ENCODE peak calls at places on chromosome 17, in ten cellular contexts. E is cardiac muscle cell, K is mammary epithelial cell, S is body of pancreas, Q is fibroblast of lung, P is heart left ventricle, G is MM.1S, Z is hepatocyte, O is heart right ventricle, H is tibial nerve. M is an unnamed sample.

GRCh38 chr17:31649302-31649701 is 209.7 kb downstream of the COPRS start:
- DNase-seq in E (no peak), K (no peak), S (no peak), Q (no peak), P (no peak), G (no peak), Z (no peak), O (no peak), H (no peak), M (no peak)

GRCh38 chr17:49497147-49498036 is 2.3 kb downstream of the NGFR start:
- DNase-seq in E (no peak), K (peak), S (no peak), Q (peak), P (peak), G (no peak), Z (peak), O (peak), H (peak), M (no peak)

GRCh38 chr17:68381076-68381900 is 76.0 kb downstream of the WIPI1 start:
- DNase-seq in E (peak), K (peak), S (no peak), Q (peak), P (no peak), G (no peak), Z (peak), O (no peak), H (no peak), M (peak)

GRCh38 chr17:7132511-7133094 is 18.0 kb upstream of the ASGR2 start:
- DNase-seq in E (peak), K (no peak), S (no peak), Q (no peak), P (no peak), G (peak), Z (peak), O (no peak), H (no peak), M (no peak)

GRCh38 chr17:64095144-64095882 is 34.6 kb downstream of the ERN1 start:
- DNase-seq in E (no peak), K (peak), S (peak), Q (no peak), P (no peak), G (no peak), Z (no peak), O (no peak), H (no peak), M (peak)

GRCh38 chr17:50133028-50133768 is 3.2 kb upstream of the SAMD14 start:
- DNase-seq in E (peak), K (no peak), S (no peak), Q (peak), P (peak), G (no peak), Z (peak), O (peak), H (no peak), M (no peak)

GRCh38 chr17:74633261-74633783 is 9.8 kb upstream of the CD300E start:
- DNase-seq in E (no peak), K (no peak), S (no peak), Q (no peak), P (no peak), G (no peak), Z (no peak), O (no peak), H (no peak), M (no peak)

GRCh38 chr17:48719642-48720262 is 2.6 kb downstream of the PRAC1 start:
- DNase-seq in E (no peak), K (no peak), S (no peak), Q (no peak), P (no peak), G (no peak), Z (no peak), O (no peak), H (no peak), M (no peak)

GRCh38 chr17:10183931-10184930 is 14.2 kb downstream of the GAS7 start:
- DNase-seq in E (no peak), K (no peak), S (no peak), Q (no peak), P (no peak), G (no peak), Z (no peak), O (no peak), H (no peak), M (no peak)

DNA sequence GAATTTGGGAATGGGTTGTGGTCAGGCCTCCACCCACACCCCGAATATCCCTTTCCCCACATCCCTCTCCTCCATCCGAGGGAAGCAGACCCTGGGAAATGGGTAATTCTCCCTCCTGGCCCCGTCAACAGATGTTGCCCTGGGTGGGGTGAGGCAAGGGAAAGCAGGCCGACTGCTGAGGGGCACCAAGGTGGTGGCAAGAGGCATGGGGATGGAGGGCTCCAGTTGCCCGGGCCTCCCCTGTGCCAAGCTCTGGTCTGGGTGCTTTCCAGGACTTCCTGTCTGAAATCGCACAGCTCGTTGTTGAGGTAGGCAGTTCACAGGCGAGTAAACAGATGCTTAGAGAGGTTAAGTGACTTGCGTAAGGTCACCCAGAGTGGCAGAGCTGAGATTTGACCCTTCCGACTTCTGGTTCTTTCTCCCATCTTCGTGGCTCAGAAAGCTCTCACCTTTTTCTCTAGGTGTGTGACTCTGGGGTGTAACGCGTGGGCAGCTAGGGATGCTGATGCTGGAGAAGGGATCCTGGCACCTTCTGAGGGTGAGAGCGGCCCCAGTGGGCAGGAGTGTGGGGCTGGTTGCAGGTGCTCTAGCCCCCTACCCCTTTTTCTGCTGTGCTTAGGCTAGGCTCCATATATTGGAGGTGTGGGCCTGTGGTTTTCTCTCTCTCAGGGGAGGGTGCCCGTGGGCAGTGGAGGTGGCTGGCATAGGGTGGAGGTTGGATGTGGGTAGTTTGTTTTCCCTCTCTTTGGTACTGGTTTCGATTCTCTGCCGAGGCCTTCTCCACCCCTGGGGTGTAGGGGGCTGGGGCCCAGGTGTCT is 17.2 kb downstream of the RARA start:
- DNase-seq in E (no peak), K (no peak), S (no peak), Q (no peak), P (peak), G (peak), Z (no peak), O (peak), H (no peak), M (no peak)
- H3K27ac ChIP-seq in E (no peak), K (no peak), S (peak), Q (no peak), P (peak), G (peak), Z (no peak), O (peak), H (peak), M (no peak)

DNA sequence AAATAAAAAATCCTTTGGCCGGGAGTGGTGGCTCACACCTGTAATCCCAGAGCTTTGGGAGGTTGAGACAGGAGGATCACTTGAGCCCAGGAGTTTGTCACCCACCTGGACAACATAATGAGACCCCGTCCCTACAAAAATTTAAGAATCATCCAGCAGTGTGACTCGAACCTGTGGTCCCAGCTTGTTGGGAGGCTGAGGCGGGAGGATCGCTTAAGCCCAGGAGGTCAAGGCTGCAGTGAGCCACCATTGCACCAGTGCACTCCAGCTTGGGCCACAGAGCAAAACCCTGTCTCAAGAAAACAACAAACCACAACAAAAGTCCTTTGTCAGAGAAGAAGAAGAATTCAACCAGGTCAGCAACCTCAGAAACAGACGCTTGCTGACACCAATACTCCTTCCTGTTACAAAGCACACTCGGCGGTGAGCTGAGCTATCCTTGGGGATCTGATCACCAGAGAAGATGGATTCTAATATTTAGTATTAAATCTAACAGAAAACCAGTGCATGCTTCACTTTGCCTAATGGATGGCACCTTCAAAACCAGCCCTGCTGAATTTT is 12.9 kb upstream of the PVALEF start:
- DNase-seq in E (no peak), K (no peak), S (no peak), Q (no peak), P (no peak), G (peak), Z (no peak), O (no peak), H (no peak), M (no peak)
- H3K27ac ChIP-seq in E (no peak), K (no peak), S (no peak), Q (no peak), P (no peak), G (no peak), Z (no peak), O (no peak), H (no peak), M (no peak)

DNA sequence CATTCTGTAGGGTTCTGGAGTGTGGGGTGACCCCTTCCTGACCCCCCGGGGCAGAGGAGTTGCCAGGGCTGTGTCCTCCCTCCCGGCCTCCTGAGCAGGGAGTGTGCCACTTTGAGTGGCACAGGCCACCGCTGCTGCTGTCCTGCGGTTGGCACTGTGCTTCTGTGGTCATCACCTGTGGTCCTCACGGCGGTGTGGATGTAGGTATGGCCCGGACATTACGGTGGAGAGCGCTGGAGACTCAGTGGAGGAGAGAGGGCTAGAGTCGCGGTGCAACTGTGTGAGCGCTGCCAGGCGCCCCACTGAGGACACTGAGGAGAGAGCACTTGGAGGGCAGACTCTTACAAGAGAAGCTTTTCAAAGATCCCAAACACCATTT is 39.1 kb downstream of the PGS1 start:
- DNase-seq in E (no peak), K (no peak), S (no peak), Q (no peak), P (no peak), G (no peak), Z (no peak), O (no peak), H (no peak), M (no peak)
- H3K27ac ChIP-seq in E (peak), K (no peak), S (peak), Q (no peak), P (peak), G (no peak), Z (peak), O (peak), H (peak), M (no peak)

GRCh38 chr17:44529864-44530263 is 26.7 kb upstream of the GPATCH8 start:
- DNase-seq in E (no peak), K (peak), S (no peak), Q (no peak), P (no peak), G (no peak), Z (no peak), O (no peak), H (no peak), M (peak)

GRCh38 chr17:44527954-44528353 is 24.7 kb upstream of the GPATCH8 start:
- DNase-seq in E (no peak), K (no peak), S (no peak), Q (no peak), P (no peak), G (no peak), Z (no peak), O (no peak), H (no peak), M (no peak)

GRCh38 chr17:44531019-44531418 is 26.3 kb upstream of the FZD2 start:
- DNase-seq in E (no peak), K (no peak), S (no peak), Q (no peak), P (no peak), G (no peak), Z (no peak), O (no peak), H (no peak), M (no peak)

GRCh38 chr17:44536090-44536960 is 21.0 kb upstream of the FZD2 start:
- DNase-seq in E (peak), K (no peak), S (no peak), Q (peak), P (no peak), G (no peak), Z (peak), O (peak), H (no peak), M (no peak)

DNA sequence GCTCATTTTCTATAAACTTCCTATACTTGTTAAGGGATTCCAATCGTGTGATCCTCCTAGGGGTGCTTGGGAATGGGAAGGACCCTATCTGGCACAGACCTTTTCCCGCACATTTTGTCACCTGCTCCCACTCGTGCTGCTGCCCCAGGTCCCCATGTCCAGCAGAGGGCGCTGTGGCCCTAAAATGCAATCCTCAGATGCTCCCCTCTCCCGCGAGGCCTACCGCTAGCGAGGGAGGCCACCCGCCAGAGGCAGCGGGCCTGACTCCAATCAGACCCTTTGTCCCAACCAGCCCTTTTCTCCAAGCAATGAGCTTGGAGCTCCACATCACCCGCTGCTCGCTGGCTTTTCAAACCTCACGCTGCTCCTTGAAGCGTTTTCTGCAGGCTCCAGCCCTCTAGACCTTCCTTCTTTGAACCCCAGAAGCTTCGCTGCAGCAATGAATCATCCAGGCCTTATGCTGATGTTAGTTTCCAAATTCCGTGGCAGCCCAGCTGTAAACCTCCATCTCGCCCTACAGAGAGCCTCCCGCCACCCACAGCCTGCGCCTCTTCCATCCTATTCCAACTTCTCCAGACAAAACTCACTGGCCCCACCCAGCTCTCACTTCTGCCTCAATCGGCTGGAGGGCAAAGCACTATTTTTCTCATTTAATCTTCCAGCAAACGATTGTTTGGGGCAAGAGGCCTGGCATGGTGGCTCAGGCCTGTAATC is 23.6 kb upstream of the FZD2 start:
- DNase-seq in E (peak), K (peak), S (peak), Q (peak), P (peak), G (peak), Z (peak), O (peak), H (peak), M (no peak)
- H3K27ac ChIP-seq in E (no peak), K (no peak), S (no peak), Q (peak), P (peak), G (no peak), Z (peak), O (peak), H (no peak), M (no peak)

DNA sequence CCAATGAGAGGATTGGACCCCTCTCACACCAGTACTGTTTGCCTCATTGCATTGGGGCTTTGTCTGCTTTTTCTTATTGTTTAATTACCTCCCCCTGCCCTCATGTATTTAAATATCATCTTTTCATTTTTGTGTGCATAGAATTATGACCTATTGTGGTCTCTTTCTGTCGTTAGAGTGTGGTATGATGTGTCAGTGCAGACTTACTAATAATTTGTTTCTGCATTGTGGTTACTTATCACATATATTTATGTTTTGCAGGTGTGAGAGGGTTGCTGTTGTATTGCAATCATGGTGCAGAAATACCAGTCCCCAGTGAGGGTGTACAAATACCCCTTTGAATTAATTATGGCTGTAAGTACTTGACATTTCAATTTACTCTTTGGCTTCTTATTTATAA is 2.5 kb downstream of the SEC14L1 start:
- DNase-seq in E (no peak), K (no peak), S (no peak), Q (no peak), P (no peak), G (peak), Z (no peak), O (no peak), H (no peak), M (no peak)
- H3K27ac ChIP-seq in E (no peak), K (no peak), S (peak), Q (no peak), P (peak), G (peak), Z (no peak), O (peak), H (peak), M (no peak)

DNA sequence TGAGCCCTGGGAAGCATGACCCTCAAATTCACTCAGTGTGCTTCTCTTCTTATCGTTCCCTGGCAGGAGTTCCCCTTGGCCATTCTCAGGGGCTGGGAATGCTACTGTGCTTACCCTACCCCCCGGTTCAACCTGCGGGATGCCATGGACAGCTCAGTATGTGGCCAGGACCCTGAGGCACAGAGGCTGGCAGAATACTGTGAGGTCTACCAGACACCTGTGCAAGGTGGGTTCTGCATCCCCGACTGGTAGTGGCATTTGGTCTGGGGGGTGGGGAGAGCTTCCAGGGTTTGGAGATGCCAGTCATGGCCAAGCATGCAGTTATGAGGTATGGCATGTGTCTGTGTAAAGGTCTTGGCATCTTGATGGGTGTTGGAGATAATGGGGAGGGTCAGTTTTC is 39.4 kb downstream of the WSCD1 start:
- DNase-seq in E (no peak), K (no peak), S (no peak), Q (no peak), P (no peak), G (no peak), Z (no peak), O (no peak), H (no peak), M (no peak)
- H3K27ac ChIP-seq in E (no peak), K (no peak), S (no peak), Q (no peak), P (no peak), G (no peak), Z (no peak), O (no peak), H (no peak), M (no peak)

DNA sequence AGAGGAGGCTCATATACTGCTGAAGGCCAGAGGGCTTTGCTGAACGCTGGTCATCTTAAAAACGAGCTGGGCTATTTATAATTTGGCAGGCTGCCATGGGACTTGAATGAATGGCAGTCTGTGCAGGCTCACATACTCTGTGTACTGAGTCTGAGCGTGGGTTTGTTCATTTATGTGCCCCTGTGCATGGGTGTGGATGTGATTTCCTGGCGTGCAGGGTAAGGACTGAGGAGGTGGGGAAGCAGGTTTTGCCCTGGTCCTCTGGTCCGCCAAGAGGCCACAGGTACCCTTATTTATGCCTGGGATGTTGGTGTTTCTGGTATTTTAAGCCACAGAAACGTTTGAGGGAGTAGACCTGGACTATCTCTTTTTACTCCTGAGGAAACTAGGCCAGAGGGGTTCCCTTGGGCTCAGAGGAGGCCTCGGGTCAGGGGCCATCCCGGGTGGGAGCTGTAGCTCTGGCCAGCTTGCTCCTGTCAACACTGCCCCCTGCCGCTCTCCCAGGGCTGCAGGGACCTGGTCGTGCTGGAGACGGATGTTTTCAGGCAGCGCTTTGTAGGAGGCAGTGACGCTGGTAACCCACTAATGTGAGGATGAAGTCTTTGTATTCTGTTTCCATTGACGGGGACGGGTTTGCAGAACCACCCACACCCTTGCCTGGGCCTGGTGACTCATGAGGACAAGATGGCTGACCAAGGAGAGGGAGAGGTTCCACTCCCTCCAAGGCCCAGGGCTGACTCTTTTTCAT is 184.4 kb downstream of the MSI2 start:
- DNase-seq in E (peak), K (peak), S (peak), Q (peak), P (peak), G (no peak), Z (peak), O (peak), H (peak), M (peak)
- H3K27ac ChIP-seq in E (peak), K (peak), S (no peak), Q (no peak), P (peak), G (no peak), Z (peak), O (peak), H (peak), M (peak)

GRCh38 chr17:61247438-61247837 is 152.2 kb upstream of the TBX2 start:
- DNase-seq in E (peak), K (peak), S (no peak), Q (peak), P (peak), G (no peak), Z (no peak), O (peak), H (peak), M (no peak)
- H3K27ac ChIP-seq in E (no peak), K (no peak), S (no peak), Q (no peak), P (peak), G (no peak), Z (peak), O (peak), H (no peak), M (no peak)

GRCh38 chr17:47315451-47316266 is 8.1 kb upstream of the EFCAB13 start:
- DNase-seq in E (peak), K (peak), S (no peak), Q (peak), P (no peak), G (peak), Z (peak), O (peak), H (peak), M (no peak)
- H3K27ac ChIP-seq in E (no peak), K (no peak), S (no peak), Q (peak), P (peak), G (no peak), Z (peak), O (no peak), H (peak), M (no peak)

DNA sequence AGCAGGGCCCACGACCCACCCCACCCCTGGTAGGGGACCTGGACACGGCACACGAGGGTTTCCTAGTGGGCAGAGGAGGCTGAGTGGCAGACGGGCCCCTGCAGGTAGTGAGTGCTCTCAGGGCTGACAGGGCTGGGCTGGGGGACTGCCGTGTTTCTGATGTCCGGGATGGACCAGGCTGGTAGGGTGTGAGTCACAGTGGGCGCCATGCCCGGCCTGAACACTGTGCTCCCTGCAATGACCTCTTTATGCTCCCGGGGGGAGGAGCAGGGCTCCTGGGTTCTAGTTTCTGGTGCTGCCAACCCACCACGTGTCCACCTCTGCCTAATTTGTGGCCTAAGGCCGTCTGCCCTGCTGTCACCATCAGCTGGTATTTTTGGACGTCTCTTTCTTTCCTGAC is 26.3 kb downstream of the ARHGAP23 start:
- DNase-seq in E (peak), K (peak), S (peak), Q (peak), P (peak), G (no peak), Z (peak), O (peak), H (peak), M (peak)
- H3K27ac ChIP-seq in E (peak), K (peak), S (no peak), Q (peak), P (peak), G (no peak), Z (peak), O (peak), H (peak), M (peak)

M was measured in epithelial cell of prostate.